ENCODE peak calls at places on chromosomes 11 and 22, in five cellular contexts. Q is lower leg skin, T is Calu3, F is hepatocyte, W is HCT116. E is an unnamed sample.
A peak's percentile ranks its signal among the peaks of the same experiment; 100 is the strongest.

GRCh38 chr22:29695129-29695926 is 24.5 kb upstream of the CABP7 start:
- DNase-seq in W (no peak), Q (peak; percentile 66), F (no peak), T (no peak), E (no peak)

GRCh38 chr22:46633334-46633890 is 13.2 kb downstream of the GRAMD4 start:
- DNase-seq in F (no peak), T (no peak), W (no peak), Q (no peak), E (no peak)

GRCh38 chr22:37472418-37473006 is 13.7 kb downstream of the MFNG start:
- DNase-seq in W (no peak), F (peak; percentile 56), Q (no peak), T (peak; percentile 77), E (no peak)

GRCh38 chr11:70110538-70111055 is 32.5 kb downstream of the ANO1 start:
- DNase-seq in W (no peak), F (no peak), T (no peak), Q (no peak), E (no peak)

GRCh38 chr11:69530278-69531070 is 49.0 kb downstream of the LINC01488 start:
- DNase-seq in W (no peak), T (no peak), Q (no peak), F (no peak), E (no peak)

GRCh38 chr11:103924166-103925013 is 112.0 kb upstream of the DDI1 start:
- DNase-seq in Q (no peak), T (no peak), F (no peak), W (no peak), E (no peak)

GRCh38 chr11:10289765-10290420 is 4.1 kb downstream of the SBF2 start:
- DNase-seq in W (no peak), T (no peak), Q (no peak), F (no peak), E (no peak)

GRCh38 chr22:50293441-50294318 is 13.8 kb downstream of the PLXNB2 start:
- DNase-seq in F (peak; percentile 86), Q (no peak), W (no peak), T (peak; percentile 88), E (no peak)

GRCh38 chr11:129375731-129376657 is at the start of gene BARX2:
- DNase-seq in F (peak; percentile 89), W (peak; percentile 26), Q (no peak), T (no peak), E (no peak)

GRCh38 chr11:129374081-129374992 is 1.3 kb upstream of the BARX2 start:
- DNase-seq in F (no peak), Q (no peak), W (no peak), T (no peak), E (no peak)

GRCh38 chr11:129377739-129378138 is 2.1 kb downstream of the BARX2 start:
- DNase-seq in F (no peak), W (no peak), T (no peak), Q (no peak), E (no peak)

GRCh38 chr11:129374993-129375721 is 491 bp upstream of the BARX2 start:
- DNase-seq in Q (no peak), T (peak; percentile 84), W (no peak), F (peak; percentile 50), E (no peak)

GRCh38 chr11:129376658-129377341 is 1.2 kb downstream of the BARX2 start:
- DNase-seq in Q (no peak), T (no peak), F (no peak), W (no peak), E (no peak)
- TF ChIP-seq CTCF in Q (no peak), T (no peak), F (no peak), W (no peak), E (no peak)

GRCh38 chr22:18070556-18071306 is 7.1 kb upstream of the PEX26 start:
- DNase-seq in Q (no peak), F (no peak), T (no peak), W (no peak), E (no peak)
- TF ChIP-seq CTCF in Q (no peak), F (peak; percentile 27), T (no peak), W (no peak), E (no peak)

GRCh38 chr11:124899376-124900145 is 1.9 kb upstream of the ROBO4 start:
- DNase-seq in F (no peak), Q (no peak), W (no peak), T (no peak), E (no peak)

GRCh38 chr11:124898711-124899110 is 1.0 kb upstream of the ROBO4 start:
- DNase-seq in W (no peak), Q (no peak), F (no peak), T (no peak), E (no peak)

GRCh38 chr11:124896821-124897391 is 759 bp downstream of the ROBO4 start:
- DNase-seq in T (no peak), W (no peak), F (no peak), Q (no peak), E (no peak)

GRCh38 chr11:124896071-124896750 is 1.5 kb downstream of the ROBO4 start:
- DNase-seq in T (no peak), Q (no peak), W (no peak), F (no peak), E (no peak)

GRCh38 chr11:124897681-124898680 is at the start of gene ROBO4:
- DNase-seq in W (peak; percentile 22), T (no peak), F (no peak), Q (no peak), E (no peak)
- TF ChIP-seq CTCF in W (no peak), T (no peak), F (no peak), Q (no peak), E (no peak)

DNA sequence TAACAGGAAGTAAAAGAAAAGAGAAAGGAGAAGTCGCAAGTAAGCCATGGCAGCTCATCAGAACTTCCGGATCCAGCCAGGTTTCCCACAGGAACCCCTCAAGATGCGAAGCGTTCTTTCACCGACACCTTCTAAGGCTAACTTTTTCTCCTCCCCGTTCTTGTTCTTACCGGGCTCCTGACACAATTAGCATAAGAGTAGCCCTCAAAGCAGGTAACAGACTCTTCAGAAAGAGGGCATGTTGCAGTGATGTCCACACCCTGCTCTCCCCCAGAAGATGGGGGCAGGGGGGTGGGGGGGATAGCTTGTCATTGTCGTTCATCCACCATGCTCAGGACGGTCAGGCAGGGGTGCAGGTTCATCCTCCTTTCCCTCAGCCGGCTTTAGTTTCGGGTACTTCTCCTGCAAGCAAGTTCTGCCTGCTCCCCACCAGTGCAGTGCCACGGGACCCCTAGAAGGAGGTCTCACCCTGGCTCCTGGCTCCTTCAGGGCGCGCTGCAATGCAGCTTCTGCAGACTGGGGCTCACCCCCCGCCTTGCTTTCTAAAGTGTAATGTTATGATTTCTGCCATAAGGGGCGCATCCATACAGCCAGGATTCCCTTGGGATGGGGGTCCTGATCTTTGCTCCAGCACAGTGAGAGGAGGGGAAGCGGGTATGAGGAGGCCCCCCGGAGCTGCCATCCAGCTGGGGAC is 2.3 kb downstream of the OPCML start:
- DNase-seq in W (no peak), T (no peak), F (no peak), Q (no peak), E (no peak)
- TF ChIP-seq CTCF in W (no peak), T (no peak), F (no peak), Q (no peak), E (no peak)

E was measured in omental fat pad.